ENCODE peak calls at places on chromosomes 11 and 22, in seven cellular contexts. O is HCT116, V is H1, W is GM12878, G is K562, S is SK-N-SH, C is HepG2. E is an unnamed sample.

GRCh38 chr11:8023831-8024555 is 36.9 kb downstream of the EIF3F start:
- DNase-seq in V (peak), C (no peak), S (no peak), W (no peak), G (no peak), O (no peak), E (no peak)

GRCh38 chr22:26621663-26622062 is at the start of gene CRYBA4:
- DNase-seq in S (no peak), C (no peak), W (no peak), G (no peak), O (no peak), V (no peak), E (no peak)

GRCh38 chr11:104852811-104853210 is 45.4 kb downstream of the CASP12 start:
- DNase-seq in G (no peak), S (no peak), W (no peak), C (no peak), V (no peak), O (no peak), E (no peak)

GRCh38 chr11:68214173-68215086 is 1.3 kb upstream of the KMT5B start:
- DNase-seq in G (no peak), S (peak), C (no peak), V (peak), O (no peak), W (no peak), E (no peak)

GRCh38 chr22:20494978-20495860 is at the start of gene KLHL22:
- DNase-seq in V (peak), O (no peak), S (peak), W (no peak), G (peak), C (peak), E (peak)

GRCh38 chr11:94740975-94741707 is 27.0 kb upstream of the AMOTL1 start:
- DNase-seq in S (peak), O (peak), C (peak), G (peak), V (peak), W (no peak), E (peak)

GRCh38 chr22:47276219-47276843 is 513.9 kb downstream of the TBC1D22A start:
- DNase-seq in W (no peak), S (no peak), O (no peak), G (no peak), C (no peak), V (no peak), E (no peak)

GRCh38 chr11:61532136-61533038 is 23.8 kb downstream of the LRRC10B start:
- DNase-seq in S (peak), G (peak), V (peak), O (no peak), W (no peak), C (peak), E (peak)

GRCh38 chr11:131823772-131824171 is 453.4 kb downstream of the NTM start:
- DNase-seq in S (no peak), V (no peak), W (no peak), C (peak), O (no peak), G (no peak), E (no peak)

GRCh38 chr22:44455963-44456358 is 42.1 kb downstream of the RTL6 start:
- DNase-seq in W (no peak), S (no peak), G (no peak), C (no peak), O (no peak), V (no peak), E (no peak)

GRCh38 chr11:20611892-20612291 is 12.5 kb downstream of the SLC6A5 start:
- DNase-seq in W (no peak), G (no peak), C (peak), S (no peak), O (no peak), V (no peak), E (no peak)

GRCh38 chr11:28343304-28344233 is 235.4 kb downstream of the METTL15 start:
- DNase-seq in S (no peak), W (no peak), O (peak), G (peak), C (peak), V (no peak), E (no peak)

GRCh38 chr22:50578776-50579310 is 616 bp upstream of the CPT1B start:
- DNase-seq in C (no peak), O (no peak), G (no peak), W (no peak), V (no peak), S (no peak), E (no peak)

GRCh38 chr11:65560555-65561418 is 2.6 kb upstream of the LTBP3 start:
- DNase-seq in V (peak), C (no peak), W (no peak), S (peak), O (no peak), G (peak), E (peak)

GRCh38 chr22:46629291-46629690 is 9.1 kb downstream of the GRAMD4 start:
- DNase-seq in V (no peak), S (no peak), W (no peak), G (no peak), C (no peak), O (no peak), E (no peak)

GRCh38 chr22:47237890-47238480 is 475.5 kb downstream of the TBC1D22A start:
- DNase-seq in G (no peak), C (no peak), W (no peak), O (no peak), V (no peak), S (no peak), E (no peak)

GRCh38 chr11:6856871-6857270 is 6.0 kb upstream of the OR10A2 start:
- DNase-seq in W (no peak), G (no peak), C (no peak), O (no peak), S (no peak), V (no peak), E (no peak)

GRCh38 chr11:123253909-123254308 is 58.9 kb upstream of the CLMP start:
- DNase-seq in C (no peak), V (no peak), W (no peak), S (no peak), G (no peak), O (no peak), E (no peak)

GRCh38 chr22:25680949-25681348 is 61.0 kb upstream of the MYO18B start:
- DNase-seq in S (no peak), C (no peak), G (no peak), V (no peak), W (no peak), O (no peak), E (no peak)

GRCh38 chr22:37604875-37605274 is 3.8 kb upstream of the GGA1 start:
- DNase-seq in G (no peak), W (no peak), C (no peak), S (no peak), O (no peak), V (no peak), E (no peak)

GRCh38 chr11:81237139-81237538 is 1496.5 kb downstream of the FAM181B start:
- DNase-seq in C (peak), G (no peak), O (no peak), W (no peak), V (no peak), S (peak), E (peak)

GRCh38 chr11:6402561-6402981 is 12.3 kb downstream of the SMPD1 start:
- DNase-seq in V (no peak), C (no peak), S (no peak), O (no peak), W (peak), G (no peak), E (no peak)

GRCh38 chr22:50613291-50613981 is 12.8 kb downstream of the MAPK8IP2 start:
- DNase-seq in S (peak), G (peak), C (peak), V (peak), O (peak), W (no peak), E (no peak)

GRCh38 chr11:126443120-126443519 is 87.6 kb downstream of the ST3GAL4 start:
- DNase-seq in C (no peak), O (no peak), G (no peak), V (no peak), W (no peak), S (peak), E (no peak)

GRCh38 chr11:77821349-77821851 is 456 bp downstream of the AAMDC start:
- DNase-seq in V (no peak), G (no peak), O (no peak), S (peak), W (no peak), C (peak), E (peak)

GRCh38 chr22:29710922-29711593 is 8.7 kb upstream of the CABP7 start:
- DNase-seq in C (no peak), S (peak), V (no peak), O (no peak), G (no peak), W (no peak), E (peak)

GRCh38 chr11:47412152-47412746 is 3.9 kb downstream of the SLC39A13 start:
- DNase-seq in W (no peak), O (peak), C (no peak), V (peak), G (peak), S (peak), E (peak)

GRCh38 chr11:69293819-69294505 is at the start of gene MYEOV:
- DNase-seq in C (peak), W (peak), S (peak), G (peak), V (peak), O (peak), E (peak)
- TF ChIP-seq JUND in C (no peak), W (no peak), S (no peak), G (peak), V (no peak), O (no peak), E (no peak)

GRCh38 chr22:17634696-17635095 is 3.9 kb upstream of the BCL2L13 start:
- DNase-seq in W (no peak), S (no peak), V (no peak), O (no peak), G (no peak), C (no peak), E (no peak)

GRCh38 chr22:17633998-17634323 is 4.6 kb upstream of the BCL2L13 start:
- DNase-seq in S (no peak), G (no peak), W (no peak), V (no peak), O (no peak), C (no peak), E (no peak)

GRCh38 chr22:17638432-17639237 is at the start of gene BCL2L13:
- DNase-seq in O (peak), C (peak), V (peak), S (peak), G (peak), W (peak), E (peak)

GRCh38 chr22:17637490-17638181 is 921 bp upstream of the BCL2L13 start:
- DNase-seq in S (no peak), G (no peak), C (no peak), O (no peak), V (no peak), W (no peak), E (no peak)

GRCh38 chr22:17638182-17638431 is 450 bp upstream of the BCL2L13 start:
- DNase-seq in S (no peak), C (no peak), W (no peak), V (no peak), G (no peak), O (no peak), E (peak)
- TF ChIP-seq JUND in S (no peak), C (no peak), W (no peak), V (no peak), G (no peak), O (no peak), E (no peak)

DNA sequence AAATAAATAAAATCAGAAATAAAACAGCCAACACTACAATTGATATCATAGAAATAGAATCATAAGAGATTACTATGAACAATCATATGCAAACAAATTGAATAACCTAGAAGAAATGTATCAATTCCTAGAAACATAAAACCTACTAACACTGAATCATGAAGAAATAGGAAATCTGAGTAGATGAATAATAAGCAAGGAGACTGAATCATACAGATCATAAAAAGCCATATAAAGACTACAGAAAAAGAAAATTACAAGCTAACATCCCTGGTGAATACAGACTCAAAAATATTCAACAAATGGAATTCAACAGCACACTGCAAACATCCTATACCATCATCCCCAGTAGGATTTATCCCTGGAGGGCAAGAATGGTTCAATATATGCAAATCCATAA is 135.6 kb downstream of the SBF2 start:
- DNase-seq in O (no peak), W (no peak), V (no peak), S (no peak), G (no peak), C (no peak), E (no peak)
- TF ChIP-seq JUND in O (no peak), W (no peak), V (no peak), S (no peak), G (no peak), C (no peak), E (no peak)

DNA sequence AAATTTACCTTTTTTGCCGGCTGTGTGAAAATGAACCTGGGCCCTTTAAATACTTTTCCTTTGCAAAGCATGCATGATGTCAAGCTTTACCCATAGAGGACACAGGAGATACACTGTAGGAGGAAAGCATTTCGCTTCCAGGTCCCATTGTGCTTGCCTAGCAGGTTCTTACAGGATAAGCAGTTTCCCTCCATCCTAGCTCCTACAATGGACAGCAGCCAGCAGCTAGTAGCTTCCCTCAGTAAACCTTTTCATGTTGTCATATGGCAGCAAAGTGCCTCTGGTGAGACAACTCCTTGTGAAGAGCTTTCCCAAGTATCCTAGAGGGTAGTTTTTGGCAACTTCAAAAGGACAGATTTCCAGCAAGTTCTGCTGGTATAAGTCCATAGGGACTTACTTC is 78.4 kb downstream of the RBFOX2 start:
- DNase-seq in S (no peak), C (no peak), G (no peak), W (no peak), O (no peak), V (no peak), E (peak)
- TF ChIP-seq JUND in S (no peak), C (no peak), G (no peak), W (no peak), O (no peak), V (no peak), E (no peak)

GRCh38 chr11:33706961-33707360 is 6.3 kb upstream of the C11orf91 start:
- DNase-seq in C (no peak), O (no peak), W (no peak), V (no peak), S (no peak), G (no peak), E (no peak)

GRCh38 chr11:33712436-33712835 is 11.8 kb upstream of the C11orf91 start:
- DNase-seq in V (no peak), C (no peak), S (no peak), O (no peak), G (no peak), W (no peak), E (no peak)

GRCh38 chr11:33706546-33706945 is 5.9 kb upstream of the C11orf91 start:
- DNase-seq in S (no peak), C (no peak), V (no peak), W (no peak), O (no peak), G (no peak), E (no peak)

GRCh38 chr11:33709471-33709870 is 8.8 kb upstream of the C11orf91 start:
- DNase-seq in V (no peak), W (no peak), O (no peak), G (no peak), C (no peak), S (no peak), E (no peak)

DNA sequence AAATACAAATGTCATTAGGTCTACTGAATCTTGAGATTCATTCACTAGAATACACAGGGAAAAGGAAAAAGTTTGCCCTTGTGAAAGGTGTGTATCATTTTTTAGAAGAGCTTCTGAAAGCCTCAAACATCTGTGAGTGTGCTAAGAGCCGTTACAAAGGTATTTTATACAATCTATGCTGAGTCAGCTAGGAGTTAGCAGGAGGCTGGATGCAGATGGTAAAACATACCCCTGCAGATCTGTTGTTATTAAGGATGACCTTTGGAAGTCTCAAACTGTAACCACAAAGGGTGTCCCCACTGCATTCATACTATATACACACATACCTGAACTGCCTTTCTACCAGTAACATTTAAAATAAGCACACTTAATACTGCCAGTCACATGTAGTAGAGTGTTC is 8.3 kb upstream of the C11orf91 start:
- DNase-seq in G (no peak), O (no peak), V (no peak), C (no peak), S (no peak), W (no peak), E (no peak)
- TF ChIP-seq JUND in G (no peak), O (no peak), V (no peak), C (no peak), S (no peak), W (no peak), E (no peak)

E was measured in T47D.